ENCODE peak calls at places on chromosome 11, in seven cellular contexts. K is Caki2; V is EH; R is PC-3; Z is stimulated activated CD4-positive, alpha-beta T cell treated with anti-CD3 and anti-CD28 coated beads, Interleukin-15, amount 100 ng/mL, for 24 hours; G is activated CD4-positive, alpha-beta T cell treated with anti-CD3 and anti-CD28 coated beads, Interleukin-2, amount 50 U/mL, for 48 hours; T is heart right ventricle. C is an unnamed sample.

GRCh38 chr11:119185916-119186634 is 800 bp downstream of the NHERF4 start:
- DNase-seq in G (no peak), K (no peak), Z (no peak), R (no peak), T (no peak), V (no peak), C (no peak)

GRCh38 chr11:31487848-31488247 is 21.6 kb downstream of the IMMP1L start:
- DNase-seq in G (no peak), Z (no peak), R (peak), V (peak), T (no peak), K (peak), C (peak)

GRCh38 chr11:79925570-79925969 is 484.7 kb upstream of the TENM4 start:
- DNase-seq in T (no peak), V (no peak), G (no peak), K (no peak), Z (no peak), R (no peak), C (no peak)

GRCh38 chr11:102794382-102794781 is 3.6 kb downstream of the MMP1 start:
- DNase-seq in K (peak), Z (peak), T (no peak), V (peak), G (peak), R (peak), C (no peak)

GRCh38 chr11:35034401-35034800 is 104.6 kb upstream of the CD44 start:
- DNase-seq in K (no peak), G (no peak), V (no peak), R (no peak), Z (no peak), T (no peak), C (no peak)

GRCh38 chr11:44570411-44571155 is 5.1 kb downstream of the CD82 start:
- DNase-seq in Z (no peak), T (no peak), K (no peak), V (no peak), G (no peak), R (no peak), C (no peak)

GRCh38 chr11:106276126-106276525 is 198.7 kb downstream of the AASDHPPT start:
- DNase-seq in T (no peak), V (no peak), K (no peak), Z (no peak), G (no peak), R (peak), C (peak)

GRCh38 chr11:995752-996420 is 40.6 kb downstream of the MUC6 start:
- DNase-seq in K (peak), V (peak), Z (no peak), R (no peak), T (no peak), G (no peak), C (peak)

GRCh38 chr11:27282141-27282590 is 80.8 kb downstream of the CCDC34 start:
- DNase-seq in G (no peak), V (peak), K (peak), R (no peak), T (peak), Z (no peak), C (peak)

GRCh38 chr11:68827733-68828132 is 14.0 kb downstream of the CPT1A start:
- DNase-seq in K (no peak), Z (no peak), G (no peak), R (no peak), V (no peak), T (no peak), C (no peak)

GRCh38 chr11:114563077-114563476 is 3.4 kb upstream of the NXPE1 start:
- DNase-seq in G (no peak), Z (no peak), R (peak), T (no peak), K (no peak), V (peak), C (peak)

GRCh38 chr11:34926831-34927132 is 10.4 kb downstream of the PDHX start:
- DNase-seq in T (no peak), G (no peak), K (no peak), Z (no peak), R (peak), V (peak), C (no peak)

GRCh38 chr11:61447601-61448551 is 18.0 kb downstream of the SDHAF2 start:
- DNase-seq in R (no peak), V (no peak), Z (no peak), K (no peak), T (no peak), G (peak), C (no peak)

GRCh38 chr11:44894217-44894617 is 56.5 kb downstream of the TP53I11 start:
- DNase-seq in K (peak), T (peak), V (peak), G (peak), Z (peak), R (peak), C (peak)

GRCh38 chr11:88202498-88202897 is 27.3 kb upstream of the RAB38 start:
- DNase-seq in G (no peak), V (no peak), Z (no peak), T (no peak), R (no peak), K (no peak), C (no peak)

GRCh38 chr11:36557991-36558390 is 9.8 kb upstream of the RAG1 start:
- DNase-seq in R (no peak), V (no peak), T (no peak), G (no peak), Z (no peak), K (no peak), C (no peak)

GRCh38 chr11:12410006-12410728 is 32.8 kb downstream of the PARVA start:
- DNase-seq in R (peak), Z (no peak), G (no peak), V (peak), T (no peak), K (no peak), C (peak)

GRCh38 chr11:18696638-18697225 is 1.8 kb upstream of the TMEM86A start:
- DNase-seq in K (no peak), V (peak), Z (no peak), G (no peak), R (peak), T (no peak), C (no peak)

GRCh38 chr11:12684821-12685220 is 10.6 kb downstream of the TEAD1 start:
- DNase-seq in K (no peak), V (peak), T (no peak), Z (no peak), G (no peak), R (no peak), C (no peak)

GRCh38 chr11:61297741-61298140 is 2.6 kb upstream of the VWCE start:
- DNase-seq in R (peak), T (no peak), Z (no peak), K (peak), V (peak), G (no peak), C (peak)

GRCh38 chr11:106208795-106209194 is 131.3 kb downstream of the AASDHPPT start:
- DNase-seq in V (no peak), K (no peak), T (no peak), Z (no peak), R (no peak), G (no peak), C (no peak)

GRCh38 chr11:73344191-73344607 is 32.0 kb upstream of the RELT start:
- DNase-seq in G (no peak), Z (no peak), V (no peak), T (peak), R (no peak), K (no peak), C (no peak)

GRCh38 chr11:121476379-121477032 is 23.7 kb upstream of the SORL1-AS1 start:
- DNase-seq in G (no peak), Z (no peak), R (peak), T (no peak), V (no peak), K (no peak), C (no peak)

GRCh38 chr11:64750361-64751054 is 6.6 kb upstream of the RASGRP2 start:
- DNase-seq in G (no peak), Z (no peak), K (no peak), V (no peak), R (no peak), T (no peak), C (no peak)

GRCh38 chr11:78812513-78813293 is 238.0 kb upstream of the NARS2 start:
- DNase-seq in T (no peak), G (no peak), K (no peak), R (no peak), V (no peak), Z (no peak), C (no peak)

GRCh38 chr11:61873588-61874459 is 17.5 kb downstream of the FADS3 start:
- DNase-seq in Z (no peak), G (no peak), T (no peak), V (no peak), R (no peak), K (no peak), C (no peak)

GRCh38 chr11:63813035-63813562 is at the start of gene SPINDOC:
- DNase-seq in V (peak), G (peak), K (peak), Z (peak), T (peak), R (peak), C (peak)